ENCODE peak calls at places on chromosomes 3 and 15, in ten cellular contexts. R is sigmoid colon, L is stomach, Z is A549, E is GM12878, C is esophagus muscularis mucosa, I is ovary, H is transverse colon, X is upper lobe of left lung, F is suprapubic skin. U is an unnamed sample.
A peak's percentile ranks its signal among the peaks of the same experiment; 100 is the strongest.

GRCh38 chr3:151009430-151009829 is 36.9 kb upstream of the CLRN1 start:
- DNase-seq in R (no peak), C (peak; percentile 62), L (no peak), E (no peak), I (no peak), X (no peak), H (no peak), Z (no peak), F (no peak), U (no peak)

GRCh38 chr3:147507638-147508286 is 98.6 kb downstream of the ZIC1 start:
- DNase-seq in F (no peak), L (no peak), X (no peak), C (no peak), I (no peak), E (no peak), R (no peak), Z (no peak), H (no peak), U (peak; percentile 76)

GRCh38 chr3:72633101-72633500 is 215.1 kb downstream of the SHQ1 start:
- DNase-seq in I (no peak), R (no peak), F (no peak), X (no peak), Z (no peak), L (no peak), H (no peak), E (no peak), C (no peak), U (no peak)

GRCh38 chr3:9917820-9918219 is 922 bp downstream of the IL17RC start:
- DNase-seq in F (no peak), I (peak; percentile 24), R (no peak), E (no peak), L (no peak), Z (no peak), H (no peak), X (no peak), C (no peak), U (no peak)

GRCh38 chr15:84616235-84616634 is 15.4 kb downstream of the ZSCAN2 start:
- DNase-seq in E (no peak), I (no peak), Z (no peak), H (no peak), C (no peak), F (no peak), X (no peak), R (peak; percentile 41), L (no peak), U (no peak)

GRCh38 chr3:169008772-169009358 is 654.6 kb downstream of the MECOM start:
- DNase-seq in X (no peak), Z (no peak), I (no peak), C (no peak), E (no peak), H (no peak), R (no peak), F (no peak), L (no peak), U (no peak)

GRCh38 chr3:179266701-179267211 is 15.8 kb upstream of the KCNMB3 start:
- DNase-seq in C (peak; percentile 79), R (no peak), E (no peak), Z (no peak), L (no peak), X (no peak), I (no peak), H (no peak), F (no peak), U (no peak)

GRCh38 chr3:23113455-23114171 is 89.5 kb upstream of the UBE2E2 start:
- DNase-seq in H (no peak), X (no peak), R (peak; percentile 70), F (no peak), E (no peak), I (no peak), L (no peak), C (no peak), Z (peak; percentile 25), U (no peak)

GRCh38 chr3:175176556-175176955 is 317.4 kb downstream of the NAALADL2 start:
- DNase-seq in L (no peak), X (no peak), E (no peak), R (no peak), C (no peak), H (no peak), I (no peak), F (no peak), Z (no peak), U (no peak)

GRCh38 chr3:65854606-65855304 is 184.0 kb downstream of the MAGI1 start:
- DNase-seq in C (no peak), E (no peak), I (no peak), H (peak; percentile 66), L (no peak), R (no peak), Z (no peak), X (no peak), F (no peak), U (no peak)

GRCh38 chr3:37941608-37942540 is 48.7 kb upstream of the VILL start:
- DNase-seq in C (peak; percentile 85), R (no peak), H (peak; percentile 63), X (no peak), Z (no peak), I (no peak), E (no peak), F (no peak), L (no peak), U (no peak)

GRCh38 chr3:77079988-77080585 is 40.2 kb downstream of the ROBO2 start:
- DNase-seq in E (no peak), F (no peak), R (no peak), H (no peak), L (no peak), Z (no peak), C (no peak), X (no peak), I (no peak), U (no peak)

GRCh38 chr3:12934431-12934830 is 93.1 kb upstream of the RPL32 start:
- DNase-seq in H (no peak), R (peak; percentile 89), I (peak; percentile 77), E (no peak), X (no peak), F (no peak), Z (no peak), L (peak; percentile 36), C (no peak), U (no peak)

GRCh38 chr3:132034486-132035464 is at the start of gene CPNE4:
- DNase-seq in F (peak; percentile 72), H (peak; percentile 54), L (peak; percentile 63), E (no peak), R (peak; percentile 68), Z (peak; percentile 83), I (peak; percentile 49), X (peak; percentile 78), C (no peak), U (peak; percentile 14)

GRCh38 chr3:45110185-45110833 is 35.9 kb downstream of the CDCP1 start:
- DNase-seq in Z (no peak), L (no peak), H (peak; percentile 70), C (no peak), R (no peak), I (no peak), E (no peak), X (peak; percentile 49), F (no peak), U (no peak)

DNA sequence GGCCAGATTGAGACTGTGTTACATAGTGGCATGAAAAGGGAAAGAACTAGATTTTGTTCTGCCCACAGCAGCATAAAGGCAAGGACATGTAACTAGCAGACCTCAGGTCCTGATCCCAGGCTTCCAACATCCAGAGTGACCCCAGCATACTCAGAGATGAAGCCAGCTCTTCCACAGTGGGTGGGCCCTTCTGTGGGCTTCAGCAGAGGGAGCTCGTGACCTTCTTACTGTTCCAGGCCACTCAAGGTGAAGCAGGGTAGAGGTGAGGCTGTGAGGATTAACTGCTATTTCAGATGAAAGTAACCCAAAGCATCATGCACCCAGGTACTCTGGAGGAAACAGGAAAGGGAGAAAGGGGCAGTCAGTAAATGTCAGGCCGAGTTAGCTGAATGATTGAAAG is 905 bp upstream of the SLC24A1 start:
- DNase-seq in X (no peak), H (no peak), I (no peak), F (no peak), R (no peak), C (no peak), Z (no peak), E (no peak), L (no peak), U (no peak)
- TF ChIP-seq POLR2A in X (no peak), H (no peak), I (no peak), F (no peak), R (no peak), C (no peak), Z (no peak), E (no peak), L (no peak), U (no peak)

GRCh38 chr15:50189630-50190029 is 7.6 kb downstream of the SLC27A2 start:
- DNase-seq in Z (no peak), L (no peak), I (no peak), E (no peak), C (no peak), X (no peak), F (no peak), H (no peak), R (no peak), U (no peak)
- TF ChIP-seq EP300 in Z (no peak), L (no peak), I (no peak), E (no peak), C (no peak), X (no peak), F (no peak), H (no peak), R (no peak), U (no peak)

DNA sequence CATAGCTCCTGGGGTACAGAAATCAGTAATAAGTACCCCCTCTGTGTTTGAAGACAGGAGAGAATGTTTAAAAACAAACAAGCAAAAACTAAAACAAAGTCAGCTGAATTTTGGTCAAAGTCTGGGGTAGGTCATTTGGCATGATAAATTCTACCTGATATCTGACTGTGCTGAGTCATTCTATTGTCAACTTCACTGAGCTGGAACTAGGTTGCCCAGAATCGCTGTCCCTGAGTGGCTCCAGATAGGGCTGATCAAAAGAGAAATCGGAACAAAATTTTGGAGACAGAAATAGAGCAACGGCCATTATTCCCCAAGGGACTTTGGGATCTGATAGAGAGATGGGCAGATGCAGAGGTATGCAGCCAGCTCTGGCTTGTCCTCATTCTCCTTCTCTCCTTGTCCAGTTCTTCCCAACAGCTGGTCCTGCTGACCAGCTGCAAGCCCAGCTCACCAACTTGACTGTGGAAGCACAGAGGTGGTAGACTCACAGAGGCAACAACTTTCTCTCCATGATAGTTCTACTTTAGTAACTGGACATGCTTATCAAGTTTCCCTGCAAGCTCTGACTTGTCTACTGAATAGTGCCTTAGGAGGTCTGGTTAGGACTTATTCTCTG is 57.3 kb upstream of the MYRIP start:
- DNase-seq in Z (no peak), X (no peak), E (no peak), R (no peak), F (no peak), C (no peak), I (no peak), L (no peak), H (no peak), U (no peak)
- H3K27ac ChIP-seq in Z (no peak overlapping the region), X (no peak overlapping the region), E (no peak overlapping the region), R (no peak overlapping the region), F (no peak overlapping the region), C (no peak overlapping the region), I (no peak overlapping the region), L (peak overlapping the region; percentile 40), H (no peak overlapping the region), U (no peak overlapping the region)

DNA sequence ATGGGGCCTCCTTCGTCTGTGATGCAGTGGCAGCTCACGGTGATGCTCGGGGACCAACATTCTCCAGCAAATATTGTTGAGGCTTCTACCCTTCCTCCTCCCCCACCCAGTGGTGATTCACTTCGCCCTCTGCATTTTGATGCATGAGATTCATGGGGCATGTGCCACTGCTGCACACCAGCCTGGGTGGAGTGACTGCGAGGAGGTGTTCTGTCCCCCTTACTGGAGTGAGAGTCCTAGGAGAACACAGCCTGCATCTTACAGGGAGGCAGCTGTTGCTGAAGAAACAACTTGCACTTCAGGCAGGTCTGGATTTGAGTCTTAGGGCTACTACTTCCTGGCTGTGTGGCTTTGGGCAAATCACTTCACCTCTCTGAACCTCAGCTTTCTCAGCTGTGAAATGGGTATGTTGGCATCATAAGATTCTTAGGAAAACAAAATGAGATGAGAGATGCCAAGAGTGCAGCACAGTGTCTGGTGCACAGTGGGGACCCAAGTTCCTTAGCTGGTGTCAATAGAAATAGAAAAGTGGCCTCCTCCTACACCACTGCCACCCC is 10.2 kb upstream of the SKOR1 start:
- DNase-seq in X (no peak), Z (no peak), F (peak; percentile 19), L (no peak), E (no peak), I (no peak), H (no peak), R (peak; percentile 30), C (no peak), U (no peak)
- TF ChIP-seq POLR2A in X (no peak), Z (no peak), F (no peak), L (no peak), E (no peak), I (no peak), H (no peak), R (no peak), C (no peak), U (no peak)

U was measured in tibial nerve.